ENCODE peak calls at places on chromosomes 2 and 18, in nine cellular contexts. W is OCI-LY7, R is ascending aorta, E is GM06990, K is cardiac muscle cell, J is IMR-90, X is activated B cell treated with CpG ODN at 0.5 μM for 24 hours, M is foreskin keratinocyte, I is colonic mucosa. F is an unnamed sample.

GRCh38 chr2:77999376-77999775 is 477.2 kb upstream of the LRRTM4 start:
- DNase-seq in W (no peak), I (no peak), R (no peak), K (no peak), E (no peak), X (no peak), J (no peak), M (no peak), F (no peak)

GRCh38 chr2:23363831-23364230 is 21.1 kb upstream of the KLHL29 start:
- DNase-seq in R (no peak), J (no peak), K (no peak), I (no peak), M (no peak), X (no peak), E (no peak), W (no peak), F (no peak)

GRCh38 chr2:64036343-64036742 is 17.1 kb upstream of the VPS54 start:
- DNase-seq in E (peak), R (no peak), W (no peak), M (peak), X (no peak), K (peak), J (peak), I (no peak), F (peak)

GRCh38 chr18:1092228-1092627 is 187.6 kb downstream of the ADCYAP1 start:
- DNase-seq in I (no peak), M (no peak), J (no peak), X (no peak), K (peak), E (no peak), W (no peak), R (no peak), F (no peak)

GRCh38 chr2:108579631-108580030 is 45.4 kb downstream of the LIMS1 start:
- DNase-seq in X (no peak), W (no peak), R (no peak), K (peak), J (peak), I (no peak), M (no peak), E (no peak), F (no peak)

GRCh38 chr2:199602271-199602895 is 144.6 kb upstream of the SATB2 start:
- DNase-seq in M (no peak), E (no peak), I (peak), K (peak), W (peak), J (no peak), X (no peak), R (no peak), F (peak)

GRCh38 chr2:64698668-64699444 is 45.1 kb upstream of the SERTAD2 start:
- DNase-seq in K (peak), E (peak), R (no peak), X (no peak), W (no peak), I (no peak), M (peak), J (peak), F (no peak)

GRCh38 chr18:42048150-42048549 is 93.1 kb downstream of the PIK3C3 start:
- DNase-seq in X (no peak), R (no peak), I (no peak), J (peak), E (no peak), M (peak), W (no peak), K (peak), F (no peak)

GRCh38 chr2:103738626-103739025 is 976.8 kb downstream of the TMEM182 start:
- DNase-seq in M (no peak), X (no peak), I (no peak), K (no peak), R (no peak), E (no peak), J (no peak), W (no peak), F (no peak)

GRCh38 chr2:128504242-128505149 is 185.8 kb upstream of the HS6ST1 start:
- DNase-seq in J (no peak), I (no peak), K (no peak), X (no peak), E (peak), R (no peak), M (no peak), W (peak), F (no peak)

GRCh38 chr2:49261791-49262190 is 107.5 kb upstream of the FSHR start:
- DNase-seq in R (no peak), J (no peak), E (no peak), I (no peak), K (no peak), X (no peak), W (no peak), M (no peak), F (no peak)

GRCh38 chr18:50159654-50160046 is 35.3 kb downstream of the MYO5B start:
- DNase-seq in X (no peak), E (no peak), K (no peak), R (no peak), M (no peak), W (no peak), J (no peak), I (no peak), F (no peak)

GRCh38 chr18:61651880-61652268 is 240.9 kb downstream of the RNF152 start:
- DNase-seq in X (no peak), M (no peak), R (no peak), I (peak), K (no peak), J (no peak), E (no peak), W (no peak), F (no peak)

GRCh38 chr2:100675855-100676254 is 113.1 kb downstream of the PDCL3 start:
- DNase-seq in W (no peak), M (no peak), E (no peak), I (no peak), J (no peak), X (no peak), K (no peak), R (no peak), F (no peak)

GRCh38 chr2:86039178-86039962 is 66.3 kb downstream of the POLR1A start:
- DNase-seq in I (no peak), X (no peak), R (no peak), K (no peak), J (no peak), E (no peak), W (peak), M (no peak), F (no peak)

GRCh38 chr2:92326-92725 is 46.0 kb upstream of the FAM110C start:
- DNase-seq in J (no peak), R (no peak), M (no peak), W (no peak), E (no peak), K (no peak), I (no peak), X (no peak), F (no peak)

GRCh38 chr18:55401275-55401620 is 186.7 kb downstream of the TCF4 start:
- DNase-seq in M (no peak), K (peak), E (no peak), J (peak), I (no peak), R (no peak), X (no peak), W (no peak), F (no peak)

GRCh38 chr18:75727479-75727878 is 300.0 kb upstream of the SMIM21 start:
- DNase-seq in W (peak), K (peak), R (no peak), J (peak), X (no peak), M (no peak), I (peak), E (no peak), F (peak)

GRCh38 chr2:176126929-176127768 is 2.4 kb upstream of the HOXD8 start:
- DNase-seq in W (peak), K (peak), M (no peak), X (peak), I (peak), R (no peak), J (peak), E (no peak), F (peak)

GRCh38 chr2:35989523-35989922 is 366.1 kb upstream of the CRIM1 start:
- DNase-seq in E (no peak), J (no peak), I (no peak), M (no peak), X (no peak), K (no peak), R (no peak), W (no peak), F (no peak)

GRCh38 chr2:196823750-196824149 is 14.6 kb upstream of the C2orf66 start:
- DNase-seq in R (no peak), W (no peak), J (peak), M (peak), E (no peak), I (no peak), K (peak), X (no peak), F (no peak)

GRCh38 chr2:119419803-119420508 is 11.7 kb upstream of the TMEM37 start:
- DNase-seq in E (no peak), J (no peak), W (no peak), R (no peak), K (no peak), X (no peak), M (no peak), I (no peak), F (no peak)

GRCh38 chr18:44969214-44969842 is 288.6 kb downstream of the SETBP1 start:
- DNase-seq in K (peak), R (no peak), X (no peak), J (no peak), W (no peak), M (no peak), E (no peak), I (no peak), F (no peak)

GRCh38 chr2:231287696-231288095 is 89.3 kb downstream of the ARMC9 start:
- DNase-seq in E (no peak), M (peak), X (no peak), I (no peak), R (no peak), W (no peak), J (no peak), K (no peak), F (no peak)

GRCh38 chr18:31490387-31490786 is 7.6 kb upstream of the DSG2 start:
- DNase-seq in J (no peak), E (peak), X (no peak), K (no peak), M (peak), R (no peak), I (peak), W (no peak), F (peak)

GRCh38 chr2:176461098-176461497 is 191.9 kb downstream of the MTX2 start:
- DNase-seq in W (no peak), M (no peak), E (no peak), X (no peak), J (peak), K (peak), R (no peak), I (no peak), F (no peak)

GRCh38 chr2:37655442-37655841 is 16.0 kb downstream of the CDC42EP3 start:
- DNase-seq in E (no peak), J (no peak), I (no peak), K (no peak), R (no peak), X (no peak), M (peak), W (no peak), F (no peak)

GRCh38 chr2:134391751-134392160 is 137.9 kb downstream of the MGAT5 start:
- DNase-seq in M (peak), R (no peak), W (no peak), K (no peak), J (peak), X (no peak), E (peak), I (peak), F (no peak)

GRCh38 chr2:27857417-27858172 is 32.6 kb downstream of the RBKS start:
- DNase-seq in X (no peak), M (peak), E (no peak), J (peak), W (no peak), R (no peak), I (no peak), K (peak), F (peak)

GRCh38 chr2:172196768-172197322 is 94.1 kb upstream of the DLX2 start:
- DNase-seq in I (no peak), J (peak), X (no peak), R (no peak), E (no peak), M (peak), W (no peak), K (peak), F (peak)

GRCh38 chr2:1591978-1592907 is 152.1 kb downstream of the PXDN start:
- DNase-seq in W (peak), J (peak), R (peak), E (no peak), M (no peak), K (peak), I (peak), X (no peak), F (no peak)

GRCh38 chr18:13570856-13571495 is 155.4 kb downstream of the FAM210A start:
- DNase-seq in K (no peak), J (peak), M (no peak), I (no peak), W (no peak), E (no peak), X (no peak), R (no peak), F (peak)

GRCh38 chr2:16149349-16150243 is 209.2 kb downstream of the MYCN start:
- DNase-seq in R (no peak), X (no peak), E (no peak), I (no peak), K (no peak), M (no peak), J (no peak), W (no peak), F (no peak)

GRCh38 chr2:233061591-233062446 is 1.7 kb downstream of the INPP5D start:
- DNase-seq in W (peak), X (peak), K (peak), R (no peak), J (peak), M (no peak), I (no peak), E (peak), F (peak)
- TF ChIP-seq CTCF in W (peak), X (no peak), K (peak), R (no peak), J (peak), M (no peak), I (no peak), E (peak), F (peak)

DNA sequence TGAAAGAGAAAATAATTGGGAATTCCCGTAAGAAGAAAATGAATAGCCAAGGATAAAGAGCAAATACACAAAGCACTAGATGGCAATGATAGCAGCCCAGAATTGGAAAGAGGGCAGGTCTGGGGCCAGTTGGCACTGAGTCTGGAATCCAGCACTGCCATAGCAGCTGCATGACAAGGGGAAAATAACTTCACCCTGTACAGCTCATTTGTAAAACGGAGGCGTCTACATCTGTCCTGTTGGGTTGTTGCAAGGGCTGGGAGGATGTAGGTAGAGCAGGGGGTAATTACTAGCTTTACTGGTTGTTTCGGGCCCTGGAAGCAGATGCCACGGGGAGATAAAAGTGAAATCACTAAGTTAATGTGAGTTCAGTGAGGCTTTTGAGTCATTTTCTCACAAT is 110.0 kb upstream of the RASGRP3 start:
- DNase-seq in M (no peak), R (no peak), X (no peak), W (no peak), J (no peak), I (no peak), E (no peak), K (no peak), F (no peak)
- TF ChIP-seq CTCF in M (no peak), R (no peak), X (no peak), W (no peak), J (no peak), I (no peak), E (no peak), K (no peak), F (no peak)

GRCh38 chr2:241063587-241063986 is 38.5 kb downstream of the MTERF4 start:
- DNase-seq in K (no peak), R (no peak), E (no peak), I (peak), X (no peak), W (no peak), M (no peak), J (no peak), F (no peak)
- TF ChIP-seq CTCF in K (no peak), R (no peak), E (no peak), I (no peak), X (no peak), W (no peak), M (peak), J (no peak), F (no peak)

GRCh38 chr2:227349989-227350648 is 25.1 kb downstream of the MFF start:
- DNase-seq in W (no peak), X (no peak), R (no peak), K (no peak), M (no peak), J (no peak), I (no peak), E (no peak), F (no peak)

GRCh38 chr2:227351639-227352038 is 26.6 kb downstream of the MFF start:
- DNase-seq in R (no peak), I (no peak), K (no peak), W (no peak), X (no peak), E (peak), M (no peak), J (no peak), F (no peak)

GRCh38 chr2:227341553-227341952 is 16.5 kb downstream of the MFF start:
- DNase-seq in J (no peak), I (no peak), E (no peak), M (no peak), X (no peak), K (no peak), W (no peak), R (no peak), F (no peak)

GRCh38 chr2:227347117-227347516 is 22.1 kb downstream of the MFF start:
- DNase-seq in R (no peak), E (no peak), K (no peak), I (no peak), M (no peak), X (no peak), J (no peak), W (no peak), F (no peak)
- TF ChIP-seq CTCF in R (no peak), E (no peak), K (no peak), I (no peak), M (no peak), X (no peak), J (no peak), W (no peak), F (no peak)

DNA sequence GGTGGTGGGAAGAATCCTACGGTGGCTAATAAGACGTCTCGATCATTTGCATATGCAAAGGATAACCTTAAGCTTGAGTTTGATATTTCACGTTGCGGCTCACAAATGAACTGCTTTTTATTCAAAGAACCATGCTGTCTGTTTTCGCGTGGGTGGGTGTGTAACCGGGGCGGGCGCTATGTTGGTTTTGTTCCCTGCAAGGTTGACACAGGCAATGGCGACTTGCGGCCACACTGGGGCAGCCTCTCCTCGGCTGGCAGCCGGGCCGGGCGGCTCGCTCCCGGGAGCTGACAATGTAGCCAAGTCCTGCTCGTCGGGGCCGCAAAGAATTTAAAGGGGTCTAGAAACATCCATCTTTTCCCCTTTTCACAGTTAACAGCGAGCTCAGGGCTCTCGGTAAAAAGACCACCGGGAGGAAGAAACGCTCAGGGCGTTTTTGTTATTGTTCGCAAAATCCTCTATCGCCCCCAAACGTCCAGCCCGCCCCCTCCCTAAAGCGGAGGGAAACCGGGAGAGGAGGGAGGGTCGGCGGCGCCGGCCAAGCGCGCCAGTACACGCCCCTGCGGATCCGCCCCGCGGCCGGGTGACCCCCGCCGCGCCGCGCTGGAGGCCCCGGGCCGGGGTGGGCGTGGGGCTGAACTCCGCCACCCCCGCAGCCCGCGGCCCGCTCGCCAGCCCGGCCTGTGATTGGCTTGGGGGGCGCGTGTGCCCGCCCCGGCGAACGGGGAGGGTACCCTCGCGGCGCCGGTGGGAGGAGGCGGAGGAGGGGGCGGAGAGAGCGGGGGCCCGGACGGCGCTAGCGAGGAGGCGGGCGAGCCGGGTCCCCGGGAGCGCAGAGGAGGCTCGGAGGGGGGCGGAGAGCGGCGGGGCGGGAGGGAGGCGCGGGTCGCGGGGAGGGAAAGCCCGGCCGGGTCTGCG is at the start of gene NEDD4L:
- DNase-seq in J (peak), K (peak), M (peak), E (peak), W (peak), X (peak), R (peak), I (peak), F (peak)
- TF ChIP-seq CTCF in J (peak), K (peak), M (peak), E (peak), W (peak), X (no peak), R (peak), I (peak), F (peak)

DNA sequence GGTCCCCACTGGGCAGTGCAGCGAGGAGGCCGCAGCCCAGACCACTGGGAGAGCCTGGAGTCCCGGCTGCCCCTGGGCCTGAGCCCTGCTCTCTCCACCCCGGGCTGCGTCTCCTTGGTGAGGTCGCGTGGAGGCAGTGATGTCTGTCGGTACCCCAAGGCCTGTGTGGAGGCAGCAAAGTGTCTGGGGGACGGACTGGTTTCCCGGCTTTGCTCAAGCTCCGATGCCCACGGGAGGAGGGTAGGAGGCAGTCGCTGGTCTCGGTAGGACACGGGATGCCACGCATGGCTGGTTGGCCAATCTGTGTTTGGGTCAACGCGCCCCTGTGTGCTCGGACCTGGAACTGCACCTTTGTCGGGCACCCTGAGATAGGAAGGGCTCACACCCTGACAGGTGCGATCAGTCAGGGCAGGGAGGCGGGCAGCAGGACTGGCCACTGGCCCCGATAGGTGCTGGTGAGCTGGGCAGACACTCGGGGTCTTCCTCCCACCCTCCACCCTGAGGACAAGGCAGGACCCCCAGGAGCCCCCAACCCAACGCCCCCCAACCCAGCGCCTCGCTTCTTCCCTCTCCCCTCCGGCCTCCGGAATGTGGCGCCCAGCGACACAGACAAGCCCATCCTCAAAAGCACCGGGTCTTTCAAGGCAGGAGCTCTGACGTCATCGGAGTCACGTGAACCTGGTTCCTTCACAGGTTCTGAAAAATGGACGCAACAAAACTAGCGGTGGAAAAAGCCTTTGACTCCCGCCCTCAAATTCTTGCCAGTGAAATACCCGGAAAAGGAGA is 288.6 kb downstream of the NDUFA10 start:
- DNase-seq in X (no peak), K (no peak), M (no peak), E (no peak), R (no peak), I (no peak), W (no peak), J (no peak), F (no peak)
- TF ChIP-seq CTCF in X (no peak), K (no peak), M (no peak), E (no peak), R (no peak), I (no peak), W (no peak), J (no peak), F (no peak)

GRCh38 chr2:168773719-168774521 is 28.5 kb upstream of the NOSTRIN start:
- DNase-seq in X (no peak), W (peak), E (no peak), J (peak), K (peak), M (peak), I (peak), R (no peak), F (peak)
- TF ChIP-seq CTCF in X (no peak), W (peak), E (peak), J (peak), K (peak), M (peak), I (peak), R (peak), F (peak)

GRCh38 chr2:25159947-25160346 is 8.4 kb downstream of the POMC start:
- DNase-seq in E (no peak), W (no peak), M (no peak), X (no peak), R (no peak), I (no peak), J (peak), K (peak), F (peak)
- TF ChIP-seq CTCF in E (no peak), W (no peak), M (no peak), X (no peak), R (no peak), I (no peak), J (no peak), K (no peak), F (no peak)